ENCODE peak calls at places on chromosomes 6 and 20, in five cellular contexts. C, J, H, X and V are unnamed samples.

GRCh38 chr20:7410150-7410549 is 530.1 kb downstream of the HAO1 start:
- DNase-seq in C (no peak), J (no peak), H (no peak), X (no peak), V (no peak)

GRCh38 chr6:80540700-80541099 is 434.2 kb downstream of the BCKDHB start:
- DNase-seq in C (no peak), J (no peak), H (no peak), X (no peak), V (no peak)

GRCh38 chr20:3318226-3318884 is 79.4 kb upstream of the SLC4A11 start:
- DNase-seq in C (no peak), J (no peak), H (no peak), X (no peak), V (no peak)

GRCh38 chr6:111875741-111876140 is 2.5 kb upstream of the FYN start:
- DNase-seq in C (no peak), J (no peak), H (no peak), X (no peak), V (no peak)

GRCh38 chr20:51050636-51051035 is 27.7 kb upstream of the KCNG1 start:
- DNase-seq in C (no peak), J (no peak), H (no peak), X (no peak), V (no peak)

GRCh38 chr6:141808662-141809061 is 324.1 kb upstream of the GJE1 start:
- DNase-seq in C (no peak), J (no peak), H (no peak), X (no peak), V (no peak)

GRCh38 chr6:134637282-134637681 is 312.6 kb downstream of the ALDH8A1 start:
- DNase-seq in C (no peak), J (no peak), H (no peak), X (no peak), V (no peak)

GRCh38 chr20:48180039-48180438 is 394.8 kb upstream of the SULF2 start:
- DNase-seq in C (no peak), J (no peak), H (no peak), X (no peak), V (no peak)

GRCh38 chr6:87391334-87391733 is 16.4 kb upstream of the CFAP206 start:
- DNase-seq in C (no peak), J (no peak), H (no peak), X (peak; percentile 48), V (peak; percentile 39)

GRCh38 chr6:134482585-134483346 is 164.9 kb upstream of the SGK1 start:
- DNase-seq in C (no peak), J (no peak), H (no peak), X (no peak), V (no peak)

GRCh38 chr6:43717389-43717788 is 29.8 kb upstream of the MRPS18A start:
- DNase-seq in C (no peak), J (no peak), H (no peak), X (no peak), V (no peak)

GRCh38 chr6:129744880-129745237 is 34.9 kb upstream of the ARHGAP18 start:
- DNase-seq in C (no peak), J (no peak), H (no peak), X (no peak), V (no peak)

GRCh38 chr20:3420211-3420707 is 12.8 kb upstream of the DNAAF9 start:
- DNase-seq in C (no peak), J (peak; percentile 9), H (no peak), X (no peak), V (no peak)

GRCh38 chr6:30816791-30817739 is 67.3 kb upstream of the DDR1 start:
- DNase-seq in C (no peak), J (peak; percentile 21), H (no peak), X (no peak), V (no peak)

GRCh38 chr6:157222201-157222981 is 100.9 kb downstream of the TMEM242 start:
- DNase-seq in C (no peak), J (no peak), H (no peak), X (no peak), V (no peak)

GRCh38 chr20:62241501-62241900 is 3.2 kb downstream of the OSBPL2 start:
- DNase-seq in C (no peak), J (no peak), H (no peak), X (no peak), V (no peak)

GRCh38 chr20:38007526-38007925 is 25.7 kb downstream of the TTI1 start:
- DNase-seq in C (no peak), J (no peak), H (no peak), X (no peak), V (peak; percentile 45)

GRCh38 chr6:42783177-42783875 is 1.5 kb downstream of the BICRAL start:
- DNase-seq in C (peak; percentile 41), J (peak; percentile 57), H (peak; percentile 66), X (peak; percentile 59), V (peak; percentile 70)

GRCh38 chr6:103154779-103155572 is 1704.7 kb downstream of the HACE1 start:
- DNase-seq in C (no peak), J (no peak), H (no peak), X (no peak), V (no peak)

GRCh38 chr20:1294497-1294896 is 28.4 kb downstream of the SNPH start:
- DNase-seq in C (no peak), J (no peak), H (no peak), X (no peak), V (no peak)

GRCh38 chr6:39320370-39320984 is 2.0 kb downstream of the KCNK16 start:
- DNase-seq in C (no peak), J (no peak), H (no peak), X (no peak), V (no peak)

GRCh38 chr20:61886721-61887658 is 178.7 kb downstream of the TAF4 start:
- DNase-seq in C (no peak), J (no peak), H (no peak), X (peak; percentile 49), V (peak; percentile 77)

GRCh38 chr20:14193885-14194284 is 143.5 kb downstream of the FLRT3 start:
- DNase-seq in C (no peak), J (no peak), H (no peak), X (no peak), V (no peak)

GRCh38 chr20:51350941-51351631 is 191.4 kb downstream of the NFATC2 start:
- DNase-seq in C (no peak), J (no peak), H (no peak), X (no peak), V (no peak)

GRCh38 chr6:52285174-52286068 is 879 bp upstream of the MCM3 start:
- DNase-seq in C (no peak), J (no peak), H (no peak), X (no peak), V (no peak)

GRCh38 chr6:40586800-40587201 is 363 bp downstream of the LRFN2 start:
- DNase-seq in C (no peak), J (no peak), H (no peak), X (peak; percentile 30), V (peak; percentile 44)